ENCODE peak calls at places on chromosomes 1 and 21, in four cellular contexts. C is H1, W is GM12878, P is K562. Y is an unnamed sample.

GRCh38 chr21:41819236-41819855 is 52.5 kb upstream of the RIPK4 start:
- DNase-seq in W (no peak), C (no peak), P (no peak), Y (no peak)

GRCh38 chr1:213564215-213564659 is 423.5 kb upstream of the PROX1 start:
- DNase-seq in P (peak; percentile 32), W (no peak), C (no peak), Y (no peak)

GRCh38 chr1:28056129-28056925 is 32.1 kb downstream of the EYA3 start:
- DNase-seq in P (peak; percentile 52), W (peak; percentile 69), C (no peak), Y (no peak)

GRCh38 chr1:192448026-192448578 is 127.5 kb upstream of the RGS1 start:
- DNase-seq in C (no peak), P (no peak), W (no peak), Y (no peak)

GRCh38 chr1:22861764-22862440 is 110.8 kb downstream of the LACTBL1 start:
- DNase-seq in W (no peak), C (no peak), P (peak; percentile 45), Y (peak; percentile 86)

GRCh38 chr1:241423541-241424479 is 66.8 kb upstream of the RGS7 start:
- DNase-seq in C (peak; percentile 15), W (no peak), P (no peak), Y (peak; percentile 81)

GRCh38 chr1:237562247-237562823 is 328.4 kb downstream of the ZP4 start:
- DNase-seq in C (no peak), W (peak; percentile 4), P (peak; percentile 75), Y (peak; percentile 39)

GRCh38 chr1:15975358-15975804 is 520 bp downstream of the ZBTB17 start:
- DNase-seq in C (no peak), P (peak; percentile 91), W (peak; percentile 23), Y (peak; percentile 93)

GRCh38 chr21:35053356-35054096 is 4.4 kb upstream of the RUNX1 start:
- DNase-seq in C (no peak), P (peak; percentile 50), W (no peak), Y (no peak)

GRCh38 chr1:3679799-3680453 is 27.6 kb downstream of the TP73 start:
- DNase-seq in C (no peak), W (no peak), P (no peak), Y (no peak)
- TF ChIP-seq USF2 in C (no peak), W (no peak), P (peak; percentile 1), Y (no peak)

DNA sequence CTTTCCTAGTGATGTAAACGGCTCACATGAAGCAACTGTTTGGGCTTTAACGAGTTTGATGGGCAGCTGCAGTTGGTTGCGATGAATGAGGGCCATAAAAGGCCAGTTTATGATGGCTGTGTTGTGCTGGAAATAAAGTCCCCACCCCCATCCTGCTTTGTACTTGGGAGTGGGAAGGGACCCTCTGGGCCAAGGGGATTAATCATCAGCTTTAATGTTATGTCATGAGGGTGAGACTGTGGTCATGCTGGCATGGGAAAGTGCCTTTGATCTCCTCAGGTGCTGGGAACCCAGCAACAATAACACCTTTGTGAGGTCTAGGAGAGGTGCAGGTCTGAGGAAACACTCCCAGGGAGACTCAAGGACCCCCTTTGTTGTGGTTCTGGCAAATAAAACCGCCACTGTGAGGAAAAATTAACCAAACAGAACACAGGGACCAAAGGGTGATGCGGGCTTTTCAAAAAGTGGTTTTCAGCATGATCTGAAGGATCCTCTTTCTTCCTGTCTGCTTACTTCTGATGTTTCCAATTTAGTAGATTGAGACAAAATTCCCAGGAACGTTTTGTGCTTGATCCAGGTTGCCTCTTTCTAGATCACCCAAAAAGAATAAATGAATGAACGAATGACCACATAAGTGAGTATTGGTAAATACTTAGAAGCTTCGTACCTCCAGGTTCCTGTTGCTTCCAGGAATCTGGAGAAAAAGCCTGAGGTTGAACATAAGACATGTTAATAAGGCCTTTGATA is 257.8 kb upstream of the HOOK1 start:
- DNase-seq in C (no peak), W (no peak), P (no peak), Y (no peak)
- TF ChIP-seq SIN3A in C (no peak), W (no peak), P (no peak), Y (no peak)

GRCh38 chr1:229159668-229160544 is 111.0 kb upstream of the RAB4A start:
- DNase-seq in P (no peak), C (no peak), W (no peak), Y (no peak)

GRCh38 chr1:229155472-229155871 is 115.4 kb upstream of the RAB4A start:
- DNase-seq in P (no peak), W (no peak), C (no peak), Y (no peak)

GRCh38 chr1:229161740-229162139 is 109.2 kb upstream of the RAB4A start:
- DNase-seq in C (no peak), P (no peak), W (no peak), Y (no peak)

GRCh38 chr1:229156819-229157218 is 114.1 kb upstream of the RAB4A start:
- DNase-seq in P (no peak), W (no peak), C (no peak), Y (peak; percentile 49)

DNA sequence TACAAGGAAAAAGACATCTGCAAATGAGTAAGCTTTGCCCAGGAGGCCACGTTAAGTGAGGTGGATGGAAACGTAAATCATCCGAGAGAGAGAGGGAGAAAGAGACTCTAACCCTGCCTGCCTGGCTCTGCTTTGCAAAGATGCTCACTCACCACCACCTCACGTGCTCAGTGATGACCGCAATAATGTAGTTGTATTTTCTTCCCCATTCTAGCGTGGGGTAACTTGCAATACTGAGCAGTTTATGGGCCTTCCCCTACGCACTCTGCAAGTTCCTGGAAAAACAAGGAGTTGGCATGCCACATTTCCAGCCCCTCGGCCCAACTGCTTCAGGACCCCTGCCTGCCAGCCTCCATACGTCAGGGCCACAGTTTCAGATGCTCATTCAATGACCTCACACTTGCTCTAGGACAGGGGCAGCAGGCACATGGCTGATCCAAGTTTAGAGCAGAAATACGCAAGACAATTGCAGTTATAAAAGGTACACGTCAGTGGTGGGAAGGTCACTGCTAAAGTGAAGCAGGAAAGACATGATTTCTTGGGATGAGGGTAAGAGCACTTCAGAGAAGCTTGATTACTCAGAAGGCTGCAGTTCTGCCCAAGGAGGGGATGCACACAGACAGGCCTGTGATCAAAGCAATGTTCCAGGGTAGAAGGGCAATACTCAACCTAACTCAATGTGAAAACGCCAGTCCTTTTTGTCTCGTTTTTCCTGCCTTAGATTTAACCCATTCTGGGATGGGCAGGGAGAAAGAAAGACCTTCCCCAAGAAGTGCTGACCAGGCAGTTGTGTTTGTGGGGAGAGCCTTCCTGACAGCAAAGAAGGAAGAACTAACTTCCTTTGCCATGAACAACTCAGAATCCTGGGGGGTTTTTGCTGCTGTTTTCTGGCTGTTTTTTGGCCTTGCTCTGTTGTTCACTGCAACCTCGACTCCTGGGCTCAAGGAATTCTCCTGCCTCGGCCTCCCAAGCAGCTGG is 112.3 kb upstream of the RAB4A start:
- DNase-seq in P (no peak), C (no peak), W (no peak), Y (no peak)
- TF ChIP-seq NRF1 in P (no peak), C (no peak), W (no peak), Y (no peak)

DNA sequence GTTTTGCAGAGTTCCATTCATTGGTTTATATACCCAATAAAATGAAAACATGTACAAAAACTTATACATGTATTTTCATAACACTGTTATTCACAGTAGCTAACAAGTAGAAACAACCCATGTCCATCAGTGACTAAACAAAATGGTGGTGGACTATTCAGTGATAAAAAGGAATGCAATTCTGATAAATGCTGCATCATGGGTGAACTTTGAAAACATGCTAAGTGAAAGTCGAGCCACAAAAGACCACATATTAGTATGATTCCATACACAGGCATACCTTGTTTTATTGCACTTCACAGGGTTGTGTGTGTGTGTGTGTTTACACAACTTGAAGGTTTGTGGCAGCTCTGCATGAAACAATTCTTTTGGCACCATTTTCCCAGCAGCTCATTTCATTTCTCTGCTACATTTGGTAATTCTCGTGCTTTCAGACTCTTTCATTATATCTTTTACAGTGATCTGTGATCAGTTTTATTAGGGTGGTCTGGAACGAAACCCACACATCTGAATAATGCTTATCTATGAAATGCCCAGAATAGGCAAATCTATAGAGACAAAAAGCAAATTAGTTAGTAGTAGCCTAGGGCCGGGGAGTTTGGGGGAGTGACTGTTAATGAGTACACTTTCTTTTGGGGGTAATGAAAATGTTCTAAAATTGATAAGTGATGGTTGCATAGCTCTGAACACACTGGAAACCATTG is 27.2 kb downstream of the RNF11 start:
- DNase-seq in P (no peak), C (no peak), W (no peak), Y (peak; percentile 28)
- TF ChIP-seq USF2 in P (no peak), C (no peak), W (no peak), Y (no peak)